ENCODE peak calls at places on chromosome 2, in seven cellular contexts. L is HFFc6; Z is foreskin keratinocyte; Q is NCI-H1092; S is stimulated activated CD4-positive, alpha-beta T cell treated with anti-CD3 and anti-CD28 coated beads, Interleukin-12 subunit alpha, Interleukin-12 subunit beta, amount 100 ng/mL, for 48 hours; Y is activated CD8-positive, alpha-beta memory T cell treated with anti-CD3 and anti-CD28 coated beads, Interleukin-2, amount 50 U/mL, for 48 hours; J is AG08396. H is an unnamed sample.

GRCh38 chr2:29009711-29010677 is 28.9 kb downstream of the TOGARAM2 start:
- DNase-seq in S (no peak), Z (no peak), Q (no peak), L (no peak), J (no peak), Y (peak; percentile 62), H (no peak)

GRCh38 chr2:197356136-197356535 is 45.6 kb upstream of the ANKRD44 start:
- DNase-seq in Z (no peak), S (no peak), J (peak; percentile 22), Q (no peak), L (no peak), Y (no peak), H (no peak)

GRCh38 chr2:181642071-181642470 is 14.8 kb downstream of the CERKL start:
- DNase-seq in Y (no peak), Q (no peak), J (no peak), Z (no peak), L (no peak), S (no peak), H (no peak)

GRCh38 chr2:238104521-238105311 is 4.6 kb downstream of the ESPNL start:
- DNase-seq in Y (peak; percentile 49), L (no peak), Q (no peak), Z (no peak), S (no peak), J (peak; percentile 8), H (no peak)

GRCh38 chr2:224286923-224287322 is 115.0 kb downstream of the FAM124B start:
- DNase-seq in Z (no peak), Y (no peak), S (no peak), L (no peak), Q (no peak), J (no peak), H (no peak)

GRCh38 chr2:108585446-108585845 is 51.2 kb downstream of the LIMS1 start:
- DNase-seq in L (no peak), J (no peak), Z (no peak), S (no peak), Y (no peak), Q (no peak), H (no peak)

GRCh38 chr2:12488365-12488972 is 228.3 kb upstream of the TRIB2 start:
- DNase-seq in Y (no peak), Q (no peak), J (no peak), Z (no peak), S (no peak), L (no peak), H (peak; percentile 55)

GRCh38 chr2:196274387-196274809 is 103.0 kb upstream of the STK17B start:
- DNase-seq in L (peak; percentile 19), J (no peak), Y (no peak), Z (no peak), Q (no peak), S (no peak), H (peak; percentile 48)

GRCh38 chr2:219045937-219046550 is 4.7 kb upstream of the CFAP65 start:
- DNase-seq in J (peak; percentile 67), Q (no peak), S (no peak), Z (no peak), L (no peak), Y (no peak), H (no peak)

GRCh38 chr2:215506604-215506990 is 70.7 kb upstream of the FN1 start:
- DNase-seq in Z (no peak), Y (no peak), S (no peak), J (no peak), L (no peak), Q (no peak), H (no peak)

GRCh38 chr2:144230452-144231085 is 289.4 kb downstream of the ZEB2 start:
- DNase-seq in S (no peak), J (no peak), L (no peak), Y (no peak), Q (no peak), Z (peak; percentile 26), H (no peak)

H was measured in B cell.